ENCODE peak calls at places on chromosomes 3 and 15, in four cellular contexts. One of them, this sample, is unnamed.

GRCh38 chr3:194364652-194365434 is 4.7 kb downstream of the LRRC15 start:
- DNase-seq in lower leg skin: no peak
- DNase-seq in esophagus muscularis mucosa: no peak
- DNase-seq in pancreas: no peak
- DNase-seq in this sample: no peak

GRCh38 chr15:36363335-36363734 is 216.1 kb upstream of the CDIN1 start:
- DNase-seq in pancreas: no peak
- DNase-seq in lower leg skin: no peak
- DNase-seq in esophagus muscularis mucosa: no peak
- DNase-seq in this sample: no peak

GRCh38 chr15:40098489-40099261 is 10.0 kb downstream of the BMF start:
- DNase-seq in esophagus muscularis mucosa: no peak
- DNase-seq in pancreas: peak; percentile 84
- DNase-seq in lower leg skin: no peak
- DNase-seq in this sample: peak; percentile 72

GRCh38 chr3:101038880-101039279 is 45.7 kb upstream of the ABI3BP start:
- DNase-seq in pancreas: no peak
- DNase-seq in esophagus muscularis mucosa: no peak
- DNase-seq in lower leg skin: no peak
- DNase-seq in this sample: no peak

GRCh38 chr3:70308760-70309159 is 3.7 kb downstream of the MDFIC2 start:
- DNase-seq in pancreas: no peak
- DNase-seq in esophagus muscularis mucosa: no peak
- DNase-seq in lower leg skin: no peak
- DNase-seq in this sample: no peak

GRCh38 chr15:48553559-48553958 is 92.0 kb downstream of the FBN1 start:
- DNase-seq in pancreas: no peak
- DNase-seq in esophagus muscularis mucosa: no peak
- DNase-seq in lower leg skin: no peak
- DNase-seq in this sample: no peak

GRCh38 chr3:146640955-146641867 is 36.1 kb upstream of the PLSCR5 start:
- DNase-seq in pancreas: no peak
- DNase-seq in lower leg skin: no peak
- DNase-seq in esophagus muscularis mucosa: no peak
- DNase-seq in this sample: peak; percentile 49

GRCh38 chr3:189530822-189531221 is 100.4 kb upstream of the TP63 start:
- DNase-seq in pancreas: no peak
- DNase-seq in lower leg skin: no peak
- DNase-seq in esophagus muscularis mucosa: no peak
- DNase-seq in this sample: peak; percentile 10

GRCh38 chr3:130425484-130425883 is 80.0 kb downstream of the COL6A5 start:
- DNase-seq in esophagus muscularis mucosa: no peak
- DNase-seq in pancreas: no peak
- DNase-seq in lower leg skin: no peak
- DNase-seq in this sample: no peak

GRCh38 chr3:50885491-50885890 is 210.8 kb downstream of the DOCK3 start:
- DNase-seq in lower leg skin: no peak
- DNase-seq in esophagus muscularis mucosa: no peak
- DNase-seq in pancreas: no peak
- DNase-seq in this sample: no peak

GRCh38 chr3:66567066-66567465 is 66.2 kb upstream of the LRIG1 start:
- DNase-seq in lower leg skin: no peak
- DNase-seq in esophagus muscularis mucosa: no peak
- DNase-seq in pancreas: no peak
- DNase-seq in this sample: no peak

GRCh38 chr3:30428251-30428650 is 178.2 kb upstream of the TGFBR2 start:
- DNase-seq in lower leg skin: no peak
- DNase-seq in pancreas: no peak
- DNase-seq in esophagus muscularis mucosa: no peak
- DNase-seq in this sample: no peak

GRCh38 chr3:52845691-52846426 is 11.0 kb upstream of the MUSTN1 start:
- DNase-seq in pancreas: no peak
- DNase-seq in lower leg skin: no peak
- DNase-seq in esophagus muscularis mucosa: no peak
- DNase-seq in this sample: no peak
- H3K4me3 ChIP-seq in pancreas: no peak overlapping the region
- H3K4me3 ChIP-seq in lower leg skin: no peak overlapping the region
- H3K4me3 ChIP-seq in esophagus muscularis mucosa: no peak overlapping the region
- H3K4me3 ChIP-seq in this sample: no peak overlapping the region

GRCh38 chr3:170179444-170179843 is 2.1 kb downstream of the PHC3 start:
- DNase-seq in esophagus muscularis mucosa: no peak
- DNase-seq in pancreas: no peak
- DNase-seq in lower leg skin: no peak
- DNase-seq in this sample: no peak
- H3K4me3 ChIP-seq in esophagus muscularis mucosa: peak overlapping the region; percentile 87
- H3K4me3 ChIP-seq in pancreas: no peak overlapping the region
- H3K4me3 ChIP-seq in lower leg skin: no peak overlapping the region
- H3K4me3 ChIP-seq in this sample: peak overlapping the region; percentile 56

DNA sequence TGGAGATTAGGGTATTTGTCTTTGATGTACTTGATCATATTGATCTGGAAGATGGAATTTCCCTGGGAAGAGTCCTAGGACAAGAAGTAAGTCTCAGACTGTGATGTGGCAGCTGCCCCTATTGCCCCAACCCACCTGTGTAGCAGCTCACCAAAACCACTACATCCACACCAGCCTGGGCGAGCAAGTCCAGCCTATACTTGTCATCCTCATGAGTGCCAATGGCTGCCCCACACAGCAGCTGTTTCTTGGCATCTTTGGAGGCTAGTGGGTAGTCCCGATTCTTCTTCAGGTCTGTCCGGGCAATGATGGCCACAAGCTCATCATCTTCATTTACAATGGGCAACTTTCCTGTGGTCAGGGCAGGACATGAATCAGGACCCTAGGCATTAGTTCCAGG is 2.7 kb downstream of the IMPDH2 start:
- DNase-seq in pancreas: no peak
- DNase-seq in lower leg skin: no peak
- DNase-seq in esophagus muscularis mucosa: no peak
- DNase-seq in this sample: no peak
- H3K4me3 ChIP-seq in pancreas: no peak overlapping the region
- H3K4me3 ChIP-seq in lower leg skin: no peak overlapping the region
- H3K4me3 ChIP-seq in esophagus muscularis mucosa: no peak overlapping the region
- H3K4me3 ChIP-seq in this sample: no peak overlapping the region

GRCh38 chr3:32816439-32817194 is 1.2 kb upstream of the TRIM71 start:
- DNase-seq in pancreas: peak; percentile 48
- DNase-seq in esophagus muscularis mucosa: no peak
- DNase-seq in lower leg skin: peak; percentile 74
- DNase-seq in this sample: peak; percentile 72
- H3K4me3 ChIP-seq in pancreas: peak overlapping the region; percentile 12
- H3K4me3 ChIP-seq in esophagus muscularis mucosa: peak overlapping the region; percentile 50
- H3K4me3 ChIP-seq in lower leg skin: no peak overlapping the region
- H3K4me3 ChIP-seq in this sample: peak overlapping the region; percentile 21

DNA sequence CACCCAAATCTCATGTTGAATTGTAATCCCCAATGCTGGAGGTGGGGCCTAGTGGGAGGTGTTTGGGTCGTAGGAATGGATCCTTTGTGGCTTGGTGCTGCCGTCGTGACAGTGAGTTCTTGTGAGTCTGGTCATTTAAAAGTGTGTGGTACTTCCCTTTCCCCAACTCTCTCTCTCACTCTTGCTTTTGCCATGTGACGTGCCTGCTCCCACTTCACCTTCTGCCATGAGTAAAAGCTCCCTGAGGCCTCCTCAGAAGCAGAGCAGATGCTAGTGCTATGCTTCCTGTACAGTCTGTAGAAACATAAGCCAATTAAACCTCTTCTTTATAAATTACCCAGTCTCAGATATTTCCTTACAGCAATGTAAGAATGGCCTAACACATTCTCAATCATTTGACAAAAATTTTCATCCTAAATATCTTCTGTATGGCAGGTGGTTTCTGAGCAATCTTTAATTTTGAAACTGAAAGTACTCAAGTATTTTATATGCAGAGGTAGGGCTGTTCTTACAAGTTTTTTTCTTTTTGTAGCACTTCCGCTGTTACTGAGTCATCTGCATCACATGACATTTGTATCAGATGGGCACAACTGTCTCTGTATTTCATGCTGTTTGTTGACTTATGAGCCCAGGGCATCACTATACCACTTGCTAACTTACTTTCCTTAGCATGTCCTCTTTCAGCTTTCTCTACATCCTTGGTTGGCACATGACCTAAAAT is 8.8 kb downstream of the RPL39L start:
- DNase-seq in pancreas: no peak
- DNase-seq in esophagus muscularis mucosa: no peak
- DNase-seq in lower leg skin: no peak
- DNase-seq in this sample: no peak
- H3K4me3 ChIP-seq in pancreas: no peak overlapping the region
- H3K4me3 ChIP-seq in esophagus muscularis mucosa: no peak overlapping the region
- H3K4me3 ChIP-seq in lower leg skin: no peak overlapping the region
- H3K4me3 ChIP-seq in this sample: no peak overlapping the region

DNA sequence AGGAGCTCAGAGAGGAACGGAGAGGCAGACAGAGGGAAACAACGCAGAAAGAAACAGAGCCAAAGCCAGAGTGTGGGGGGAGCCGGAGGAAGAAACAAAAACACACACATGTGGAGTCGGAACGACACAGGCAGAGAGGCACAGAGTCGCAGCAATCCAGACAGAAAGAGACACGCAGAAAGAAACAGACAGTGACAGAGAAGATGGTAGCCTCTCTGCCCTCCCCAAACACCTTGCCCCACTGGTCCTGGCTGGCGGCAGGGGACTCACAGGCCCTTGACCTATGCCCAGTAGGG is 1.7 kb downstream of the NCKIPSD start:
- DNase-seq in esophagus muscularis mucosa: no peak
- DNase-seq in pancreas: no peak
- DNase-seq in lower leg skin: no peak
- DNase-seq in this sample: no peak
- H3K4me3 ChIP-seq in esophagus muscularis mucosa: peak overlapping the region; percentile 98
- H3K4me3 ChIP-seq in pancreas: no peak overlapping the region
- H3K4me3 ChIP-seq in lower leg skin: no peak overlapping the region
- H3K4me3 ChIP-seq in this sample: peak overlapping the region; percentile 97

This sample was measured in DND-41.